ENCODE peak calls at places on chromosomes 4 and X, in eight cellular contexts. W is adipocyte; J is ureter; I is LHCN-M2; X is posterior vena cava; T is tibial nerve; Q is T-cell; B is stimulated activated naive CD4-positive, alpha-beta T cell treated with Interleukin-2 at 50 U/mL for 16 hours. P is an unnamed sample.

GRCh38 chr4:165199286-165199685 is 8.1 kb upstream of the KLHL2 start:
- DNase-seq in W (peak), J (no peak), I (peak), X (no peak), T (no peak), Q (no peak), B (no peak), P (no peak)

GRCh38 chrX:17622331-17622730 is 115.0 kb upstream of the SCML1 start:
- DNase-seq in W (no peak), J (no peak), I (no peak), X (no peak), T (no peak), Q (no peak), B (no peak), P (no peak)

GRCh38 chr4:94416981-94417380 is 34.8 kb upstream of the PDLIM5 start:
- DNase-seq in W (no peak), J (no peak), I (no peak), X (no peak), T (no peak), Q (no peak), B (no peak), P (no peak)

GRCh38 chrX:118634336-118634735 is 93.1 kb upstream of the IL13RA1 start:
- DNase-seq in W (no peak), J (no peak), I (no peak), X (no peak), T (no peak), Q (no peak), B (no peak), P (no peak)

GRCh38 chr4:47598320-47598719 is 113.2 kb downstream of the ATP10D start:
- DNase-seq in W (no peak), J (no peak), I (peak), X (no peak), T (no peak), Q (no peak), B (no peak), P (no peak)

GRCh38 chr4:54227261-54228063 is 1.6 kb upstream of the PDGFRA start:
- DNase-seq in W (peak), J (no peak), I (peak), X (no peak), T (no peak), Q (no peak), B (no peak), P (no peak)

GRCh38 chrX:39513836-39514235 is 583.9 kb downstream of the BCOR start:
- DNase-seq in W (no peak), J (no peak), I (peak), X (no peak), T (no peak), Q (no peak), B (no peak), P (peak)

GRCh38 chr4:182486895-182487294 is 243.7 kb downstream of the TENM3 start:
- DNase-seq in W (no peak), J (no peak), I (peak), X (no peak), T (no peak), Q (no peak), B (no peak), P (peak)

GRCh38 chr4:121594796-121595526 is 101.8 kb downstream of the ANXA5 start:
- DNase-seq in W (peak), J (no peak), I (peak), X (no peak), T (no peak), Q (no peak), B (no peak), P (peak)